ENCODE peak calls at places on chromosomes 16 and 17, in five cellular contexts. M is prostate gland, P is HCT116, U is stomach, A is breast epithelium. C is an unnamed sample.

GRCh38 chr17:78517421-78517820 is 59.8 kb downstream of the DNAH17 start:
- DNase-seq in M (no peak), P (no peak), U (no peak), A (no peak), C (no peak)

GRCh38 chr16:55711959-55712876 is 56.4 kb downstream of the SLC6A2 start:
- DNase-seq in M (peak), P (peak), U (peak), A (no peak), C (peak)

GRCh38 chr16:2046889-2047329 is 725 bp downstream of the NTHL1 start:
- DNase-seq in M (no peak), P (no peak), U (no peak), A (no peak), C (no peak)

GRCh38 chr16:26963109-26963508 is 103.6 kb upstream of the C16orf82 start:
- DNase-seq in M (no peak), P (peak), U (no peak), A (no peak), C (peak)

GRCh38 chr17:57672205-57672632 is 72.9 kb downstream of the CCDC182 start:
- DNase-seq in M (peak), P (no peak), U (no peak), A (peak), C (no peak)

GRCh38 chr17:27572665-27573064 is 58.3 kb upstream of the LGALS9 start:
- DNase-seq in M (no peak), P (no peak), U (no peak), A (no peak), C (no peak)

GRCh38 chr17:41695954-41696720 is 7.5 kb downstream of the EIF1 start:
- DNase-seq in M (no peak), P (peak), U (peak), A (no peak), C (peak)

GRCh38 chr17:22337467-22337866 is 645.1 kb downstream of the KCNJ18 start:
- DNase-seq in M (no peak), P (no peak), U (no peak), A (no peak), C (no peak)

GRCh38 chr17:16477255-16477654 is 14.7 kb downstream of the LRRC75A start:
- DNase-seq in M (no peak), P (peak), U (no peak), A (no peak), C (peak)

GRCh38 chr16:11231367-11231970 is 24.5 kb downstream of the SOCS1 start:
- DNase-seq in M (no peak), P (no peak), U (no peak), A (no peak), C (no peak)

GRCh38 chr17:80959330-80960036 is 32.2 kb upstream of the CHMP6 start:
- DNase-seq in M (peak), P (no peak), U (no peak), A (peak), C (peak)

GRCh38 chr17:78995761-78996451 is 13.7 kb downstream of the CANT1 start:
- DNase-seq in M (peak), P (no peak), U (peak), A (peak), C (peak)

GRCh38 chr16:31113420-31114124 is 3.9 kb upstream of the KAT8 start:
- DNase-seq in M (no peak), P (no peak), U (no peak), A (no peak), C (no peak)

GRCh38 chr16:3282103-3282746 is 1.1 kb upstream of the ZNF263 start:
- DNase-seq in M (no peak), P (no peak), U (no peak), A (no peak), C (no peak)

GRCh38 chr16:85733839-85734170 is 17.1 kb downstream of the C16orf74 start:
- DNase-seq in M (no peak), P (no peak), U (no peak), A (no peak), C (no peak)

DNA sequence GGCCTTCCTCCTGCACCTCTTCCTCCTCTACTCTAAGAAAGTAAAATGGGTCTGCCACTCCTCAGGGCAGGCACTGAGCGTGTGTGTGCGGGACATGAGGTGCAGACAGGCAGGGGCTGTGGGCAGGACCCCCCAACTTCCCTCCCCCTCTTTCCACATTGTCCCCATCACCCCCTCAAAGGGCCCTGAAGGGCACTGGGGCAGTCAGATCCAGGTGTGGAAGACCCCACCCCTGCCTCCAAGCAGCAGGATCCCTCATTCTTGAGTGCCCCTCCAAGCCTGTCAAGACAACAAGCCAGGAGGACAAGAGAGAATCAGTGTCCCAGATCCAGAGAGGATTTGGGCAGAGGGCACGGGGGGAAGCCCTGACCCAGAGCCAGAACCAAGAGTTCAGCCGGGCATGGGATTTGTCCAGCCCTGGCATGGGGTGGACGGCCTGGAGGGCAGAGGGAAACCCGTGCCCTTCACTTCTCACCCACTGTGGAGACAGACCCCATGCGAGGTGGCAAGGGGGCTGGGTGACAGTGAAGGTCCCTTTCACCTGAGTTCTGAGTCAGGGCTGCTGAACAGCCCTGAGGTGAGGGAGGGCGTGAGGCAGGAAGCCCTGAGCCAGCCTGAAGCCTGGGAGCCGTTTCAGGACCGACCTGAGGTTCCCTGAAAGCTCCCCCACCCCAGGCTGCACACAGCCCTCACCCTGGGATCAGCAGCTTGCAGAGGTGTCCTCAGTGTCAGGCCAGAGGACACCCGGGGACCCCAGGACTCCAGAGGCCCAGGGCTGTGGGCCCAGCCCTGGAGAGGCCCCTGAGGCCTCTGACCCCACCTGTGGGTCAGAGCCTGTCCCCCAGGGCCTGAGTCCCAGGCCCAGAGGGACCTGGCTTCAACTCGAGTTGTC is 45.8 kb downstream of the USP22 start:
- DNase-seq in M (no peak), P (no peak), U (no peak), A (no peak), C (peak)
- H3K27ac ChIP-seq in M (no peak), P (no peak), U (no peak), A (no peak), C (no peak)

DNA sequence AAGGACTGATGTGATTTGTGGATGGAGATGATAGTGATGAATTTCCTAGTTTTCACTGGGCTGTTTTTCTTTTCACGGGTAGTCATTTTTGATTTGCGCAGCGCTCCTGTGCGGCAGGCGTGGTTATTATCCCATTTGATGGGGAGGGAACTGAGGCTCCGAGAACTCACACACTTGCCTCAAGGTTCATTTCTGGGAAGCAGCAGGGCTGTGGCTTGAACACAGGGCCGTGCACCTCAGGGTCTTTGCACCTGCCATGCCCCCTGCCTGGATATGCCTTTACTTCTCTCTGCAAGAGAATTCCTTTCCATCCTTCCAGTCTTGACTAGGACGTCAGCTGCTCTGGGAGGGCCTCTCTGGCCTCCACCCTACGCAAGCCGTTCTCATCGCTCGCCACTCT is 16.3 kb upstream of the WFDC1 start:
- DNase-seq in M (no peak), P (no peak), U (no peak), A (no peak), C (no peak)
- TF ChIP-seq POLR2AphosphoS5 in M (no peak), P (no peak), U (no peak), A (no peak), C (no peak)

DNA sequence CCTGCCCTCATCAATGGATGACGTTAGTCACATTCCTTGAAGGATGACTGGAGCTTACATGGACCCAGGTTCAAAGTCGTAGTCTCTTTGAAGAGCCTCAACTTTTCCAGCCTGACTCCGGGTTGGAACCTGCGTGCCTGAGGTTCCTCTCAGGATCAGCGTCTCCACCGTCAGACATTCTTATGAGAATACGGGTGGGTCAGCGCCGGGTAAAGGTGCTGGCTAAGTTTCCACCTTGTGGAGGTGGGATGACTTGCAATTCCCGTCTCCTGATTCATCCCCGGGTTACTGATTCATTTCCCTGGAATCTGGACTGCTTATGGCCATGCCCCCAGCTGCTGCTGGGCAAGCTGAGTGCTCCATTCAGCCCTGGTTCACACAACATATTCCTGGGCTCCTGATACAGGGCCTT is 38.9 kb upstream of the CMIP start:
- DNase-seq in M (no peak), P (peak), U (peak), A (peak), C (no peak)
- H3K27ac ChIP-seq in M (no peak), P (peak), U (no peak), A (no peak), C (no peak)

GRCh38 chr16:67228034-67228785 is 1.3 kb downstream of the TMEM208 start:
- DNase-seq in M (no peak), P (no peak), U (no peak), A (no peak), C (no peak)

GRCh38 chr16:67229906-67230808 is 3.2 kb downstream of the TMEM208 start:
- DNase-seq in M (no peak), P (no peak), U (no peak), A (no peak), C (no peak)

GRCh38 chr16:67228905-67229304 is 2.0 kb downstream of the TMEM208 start:
- DNase-seq in M (no peak), P (no peak), U (no peak), A (no peak), C (no peak)

GRCh38 chr16:67233596-67233995 is 6.7 kb downstream of the TMEM208 start:
- DNase-seq in M (no peak), P (no peak), U (no peak), A (no peak), C (no peak)

GRCh38 chr16:67230809-67231660 is 4.1 kb downstream of the TMEM208 start:
- DNase-seq in M (no peak), P (no peak), U (peak), A (no peak), C (no peak)
- TF ChIP-seq POLR2AphosphoS5 in M (no peak), P (no peak), U (no peak), A (no peak), C (no peak)

GRCh38 chr17:49738456-49739163 is 25.3 kb downstream of the FAM117A start:
- DNase-seq in M (no peak), P (no peak), U (no peak), A (no peak), C (no peak)
- H3K27ac ChIP-seq in M (no peak), P (no peak), U (peak), A (peak), C (peak)

DNA sequence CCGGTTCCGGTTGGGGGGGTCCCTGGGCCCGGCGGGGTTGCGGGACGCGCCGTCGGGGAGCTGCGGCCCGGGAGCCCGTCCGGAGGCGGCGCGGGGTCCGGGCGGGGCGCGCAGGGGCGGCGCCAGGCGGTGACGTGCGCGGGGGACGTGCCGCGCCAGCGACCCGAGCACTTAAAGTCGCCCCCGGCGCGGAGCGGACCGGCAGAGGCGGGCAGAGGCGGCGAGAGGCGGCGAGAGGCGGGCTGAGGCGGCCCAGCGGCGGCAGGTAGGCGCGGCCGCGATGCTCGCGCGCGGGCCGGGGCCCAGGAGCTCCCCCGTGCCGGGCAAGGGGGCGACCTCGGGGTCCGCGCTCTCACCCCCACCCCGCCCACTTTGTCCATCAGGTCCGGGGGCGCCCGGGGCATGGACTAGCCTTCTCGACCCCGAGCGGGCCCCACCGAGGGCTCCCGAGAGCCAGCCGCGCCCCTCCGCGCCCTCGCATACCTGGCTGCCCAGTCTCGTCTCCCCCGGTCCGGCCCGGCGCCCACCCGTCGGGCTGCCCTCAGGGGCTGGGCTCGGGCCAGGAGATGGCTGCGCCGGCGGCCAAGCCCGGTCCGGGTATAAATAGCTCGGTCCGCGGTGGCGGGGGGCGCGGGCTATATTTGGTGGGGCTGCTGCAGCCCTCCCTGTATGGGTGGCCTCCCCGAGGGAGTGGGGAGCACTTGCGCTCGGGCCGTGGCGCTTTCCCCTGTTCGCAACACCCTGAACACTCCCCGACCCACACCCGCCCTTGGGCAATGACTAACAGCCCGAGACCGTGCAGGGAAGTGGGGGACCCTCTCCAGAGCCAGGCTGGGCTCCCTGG is at the start of gene SLC16A3:
- DNase-seq in M (no peak), P (no peak), U (peak), A (no peak), C (peak)
- TF ChIP-seq POLR2AphosphoS5 in M (no peak), P (peak), U (peak), A (no peak), C (peak)

C was measured in transverse colon.